ENCODE peak calls at places on chromosomes 6 and 20, in eight cellular contexts. One of them, this sample, is unnamed.

GRCh38 chr6:44179072-44179536 is 20.5 kb downstream of the CAPN11 start:
- DNase-seq in Right ventricle myocardium inferior: no peak
- DNase-seq in HCT116: no peak
- DNase-seq in fibroblast of pulmonary artery: no peak
- DNase-seq in left ventricle myocardium inferior: no peak
- DNase-seq in A172: no peak
- DNase-seq in left lung: no peak
- DNase-seq in upper lobe of right lung: no peak
- DNase-seq in this sample: no peak

GRCh38 chr6:35503534-35503933 is 6.7 kb upstream of the TEAD3 start:
- DNase-seq in Right ventricle myocardium inferior: no peak
- DNase-seq in HCT116: no peak
- DNase-seq in fibroblast of pulmonary artery: no peak
- DNase-seq in left ventricle myocardium inferior: no peak
- DNase-seq in A172: no peak
- DNase-seq in left lung: no peak
- DNase-seq in upper lobe of right lung: no peak
- DNase-seq in this sample: no peak

GRCh38 chr6:68575765-68576439 is 59.2 kb upstream of the ADGRB3 start:
- DNase-seq in Right ventricle myocardium inferior: no peak
- DNase-seq in HCT116: no peak
- DNase-seq in fibroblast of pulmonary artery: peak; percentile 0
- DNase-seq in left ventricle myocardium inferior: no peak
- DNase-seq in A172: peak; percentile 11
- DNase-seq in left lung: peak; percentile 29
- DNase-seq in upper lobe of right lung: peak; percentile 59
- DNase-seq in this sample: no peak

GRCh38 chr6:90496191-90496590 is 90.7 kb downstream of the MAP3K7 start:
- DNase-seq in Right ventricle myocardium inferior: no peak
- DNase-seq in HCT116: no peak
- DNase-seq in fibroblast of pulmonary artery: no peak
- DNase-seq in left ventricle myocardium inferior: no peak
- DNase-seq in A172: no peak
- DNase-seq in left lung: no peak
- DNase-seq in upper lobe of right lung: no peak
- DNase-seq in this sample: no peak

GRCh38 chr6:27332692-27333641 is 20.9 kb upstream of the POM121L2 start:
- DNase-seq in Right ventricle myocardium inferior: no peak
- DNase-seq in HCT116: peak; percentile 76
- DNase-seq in fibroblast of pulmonary artery: peak; percentile 57
- DNase-seq in left ventricle myocardium inferior: no peak
- DNase-seq in A172: peak; percentile 84
- DNase-seq in left lung: no peak
- DNase-seq in upper lobe of right lung: no peak
- DNase-seq in this sample: peak; percentile 33

GRCh38 chr6:43830775-43831174 is 60.8 kb downstream of the VEGFA start:
- DNase-seq in Right ventricle myocardium inferior: no peak
- DNase-seq in HCT116: no peak
- DNase-seq in fibroblast of pulmonary artery: no peak
- DNase-seq in left ventricle myocardium inferior: no peak
- DNase-seq in A172: no peak
- DNase-seq in left lung: no peak
- DNase-seq in upper lobe of right lung: no peak
- DNase-seq in this sample: no peak

GRCh38 chr6:44715925-44716324 is 328.4 kb downstream of the CDC5L start:
- DNase-seq in Right ventricle myocardium inferior: no peak
- DNase-seq in HCT116: no peak
- DNase-seq in fibroblast of pulmonary artery: no peak
- DNase-seq in left ventricle myocardium inferior: no peak
- DNase-seq in A172: no peak
- DNase-seq in left lung: no peak
- DNase-seq in upper lobe of right lung: no peak
- DNase-seq in this sample: no peak

GRCh38 chr6:111642463-111643158 is 36.9 kb upstream of the TRAF3IP2 start:
- DNase-seq in Right ventricle myocardium inferior: no peak
- DNase-seq in HCT116: peak; percentile 70
- DNase-seq in fibroblast of pulmonary artery: peak; percentile 84
- DNase-seq in left ventricle myocardium inferior: peak; percentile 65
- DNase-seq in A172: peak; percentile 60
- DNase-seq in left lung: peak; percentile 61
- DNase-seq in upper lobe of right lung: peak; percentile 75
- DNase-seq in this sample: no peak

GRCh38 chr6:4280721-4281120 is 145.3 kb upstream of the ECI2 start:
- DNase-seq in Right ventricle myocardium inferior: no peak
- DNase-seq in HCT116: no peak
- DNase-seq in fibroblast of pulmonary artery: peak; percentile 84
- DNase-seq in left ventricle myocardium inferior: no peak
- DNase-seq in A172: peak; percentile 93
- DNase-seq in left lung: no peak
- DNase-seq in upper lobe of right lung: no peak
- DNase-seq in this sample: peak; percentile 84

GRCh38 chr20:11168026-11168425 is 494.2 kb upstream of the JAG1 start:
- DNase-seq in Right ventricle myocardium inferior: no peak
- DNase-seq in HCT116: no peak
- DNase-seq in fibroblast of pulmonary artery: peak; percentile 35
- DNase-seq in left ventricle myocardium inferior: no peak
- DNase-seq in A172: peak; percentile 18
- DNase-seq in left lung: no peak
- DNase-seq in upper lobe of right lung: no peak
- DNase-seq in this sample: no peak

GRCh38 chr6:166677941-166678340 is 50.9 kb upstream of the RPS6KA2 start:
- DNase-seq in Right ventricle myocardium inferior: no peak
- DNase-seq in HCT116: no peak
- DNase-seq in fibroblast of pulmonary artery: no peak
- DNase-seq in left ventricle myocardium inferior: no peak
- DNase-seq in A172: no peak
- DNase-seq in left lung: no peak
- DNase-seq in upper lobe of right lung: no peak
- DNase-seq in this sample: no peak

GRCh38 chr20:24132246-24132645 is 143.7 kb upstream of the GGTLC1 start:
- DNase-seq in Right ventricle myocardium inferior: no peak
- DNase-seq in HCT116: no peak
- DNase-seq in fibroblast of pulmonary artery: no peak
- DNase-seq in left ventricle myocardium inferior: no peak
- DNase-seq in A172: no peak
- DNase-seq in left lung: no peak
- DNase-seq in upper lobe of right lung: no peak
- DNase-seq in this sample: no peak

GRCh38 chr20:44411020-44411756 is 55.7 kb downstream of the HNF4A start:
- DNase-seq in Right ventricle myocardium inferior: no peak
- DNase-seq in HCT116: no peak
- DNase-seq in fibroblast of pulmonary artery: no peak
- DNase-seq in left ventricle myocardium inferior: no peak
- DNase-seq in A172: no peak
- DNase-seq in left lung: no peak
- DNase-seq in upper lobe of right lung: no peak
- DNase-seq in this sample: no peak

GRCh38 chr6:41080623-41081022 is 7.8 kb downstream of the NFYA start:
- DNase-seq in Right ventricle myocardium inferior: no peak
- DNase-seq in HCT116: no peak
- DNase-seq in fibroblast of pulmonary artery: no peak
- DNase-seq in left ventricle myocardium inferior: no peak
- DNase-seq in A172: no peak
- DNase-seq in left lung: no peak
- DNase-seq in upper lobe of right lung: no peak
- DNase-seq in this sample: no peak

GRCh38 chr6:170113141-170113540 is 177.7 kb downstream of the DLL1 start:
- DNase-seq in Right ventricle myocardium inferior: no peak
- DNase-seq in HCT116: no peak
- DNase-seq in fibroblast of pulmonary artery: no peak
- DNase-seq in left ventricle myocardium inferior: no peak
- DNase-seq in A172: no peak
- DNase-seq in left lung: no peak
- DNase-seq in upper lobe of right lung: peak; percentile 1
- DNase-seq in this sample: no peak

GRCh38 chr6:126773122-126773805 is 345.2 kb upstream of the RSPO3 start:
- DNase-seq in Right ventricle myocardium inferior: peak; percentile 45
- DNase-seq in HCT116: no peak
- DNase-seq in fibroblast of pulmonary artery: peak; percentile 50
- DNase-seq in left ventricle myocardium inferior: no peak
- DNase-seq in A172: no peak
- DNase-seq in left lung: no peak
- DNase-seq in upper lobe of right lung: no peak
- DNase-seq in this sample: no peak

GRCh38 chr20:62156254-62156556 is 12.6 kb downstream of the SS18L1 start:
- DNase-seq in Right ventricle myocardium inferior: peak; percentile 59
- DNase-seq in HCT116: no peak
- DNase-seq in fibroblast of pulmonary artery: no peak
- DNase-seq in left ventricle myocardium inferior: no peak
- DNase-seq in A172: no peak
- DNase-seq in left lung: no peak
- DNase-seq in upper lobe of right lung: no peak
- DNase-seq in this sample: no peak

GRCh38 chr6:145895802-145896201 is 68.4 kb downstream of the SHPRH start:
- DNase-seq in Right ventricle myocardium inferior: no peak
- DNase-seq in HCT116: no peak
- DNase-seq in fibroblast of pulmonary artery: peak; percentile 40
- DNase-seq in left ventricle myocardium inferior: no peak
- DNase-seq in A172: no peak
- DNase-seq in left lung: no peak
- DNase-seq in upper lobe of right lung: no peak
- DNase-seq in this sample: no peak

GRCh38 chr20:34570859-34571306 is 12.4 kb downstream of the MAP1LC3A start:
- DNase-seq in Right ventricle myocardium inferior: no peak
- DNase-seq in HCT116: no peak
- DNase-seq in fibroblast of pulmonary artery: peak; percentile 91
- DNase-seq in left ventricle myocardium inferior: no peak
- DNase-seq in A172: peak; percentile 87
- DNase-seq in left lung: no peak
- DNase-seq in upper lobe of right lung: no peak
- DNase-seq in this sample: no peak

GRCh38 chr6:38345586-38345985 is 294.1 kb downstream of the BTBD9 start:
- DNase-seq in Right ventricle myocardium inferior: no peak
- DNase-seq in HCT116: no peak
- DNase-seq in fibroblast of pulmonary artery: no peak
- DNase-seq in left ventricle myocardium inferior: no peak
- DNase-seq in A172: no peak
- DNase-seq in left lung: no peak
- DNase-seq in upper lobe of right lung: no peak
- DNase-seq in this sample: no peak

GRCh38 chr20:5821627-5822215 is 71.5 kb downstream of the SHLD1 start:
- DNase-seq in Right ventricle myocardium inferior: no peak
- DNase-seq in HCT116: no peak
- DNase-seq in fibroblast of pulmonary artery: no peak
- DNase-seq in left ventricle myocardium inferior: no peak
- DNase-seq in A172: no peak
- DNase-seq in left lung: no peak
- DNase-seq in upper lobe of right lung: no peak
- DNase-seq in this sample: peak; percentile 33

GRCh38 chr6:129694036-129694435 is 15.9 kb downstream of the ARHGAP18 start:
- DNase-seq in Right ventricle myocardium inferior: no peak
- DNase-seq in HCT116: no peak
- DNase-seq in fibroblast of pulmonary artery: no peak
- DNase-seq in left ventricle myocardium inferior: no peak
- DNase-seq in A172: no peak
- DNase-seq in left lung: no peak
- DNase-seq in upper lobe of right lung: no peak
- DNase-seq in this sample: no peak

GRCh38 chr6:43383021-43383667 is 13.7 kb upstream of the ZNF318 start:
- DNase-seq in Right ventricle myocardium inferior: no peak
- DNase-seq in HCT116: no peak
- DNase-seq in fibroblast of pulmonary artery: peak; percentile 78
- DNase-seq in left ventricle myocardium inferior: no peak
- DNase-seq in A172: no peak
- DNase-seq in left lung: no peak
- DNase-seq in upper lobe of right lung: no peak
- DNase-seq in this sample: peak; percentile 23

GRCh38 chr6:50062051-50062450 is 12.3 kb upstream of the DEFB112 start:
- DNase-seq in Right ventricle myocardium inferior: no peak
- DNase-seq in HCT116: peak; percentile 2
- DNase-seq in fibroblast of pulmonary artery: no peak
- DNase-seq in left ventricle myocardium inferior: no peak
- DNase-seq in A172: peak; percentile 6
- DNase-seq in left lung: no peak
- DNase-seq in upper lobe of right lung: no peak
- DNase-seq in this sample: no peak

GRCh38 chr6:52598123-52598823 is 21.4 kb upstream of the TRAM2 start:
- DNase-seq in Right ventricle myocardium inferior: peak; percentile 79
- DNase-seq in HCT116: peak; percentile 69
- DNase-seq in fibroblast of pulmonary artery: peak; percentile 83
- DNase-seq in left ventricle myocardium inferior: peak; percentile 36
- DNase-seq in A172: peak; percentile 27
- DNase-seq in left lung: no peak
- DNase-seq in upper lobe of right lung: no peak
- DNase-seq in this sample: no peak

GRCh38 chr6:117542493-117542892 is 59.8 kb downstream of the GOPC start:
- DNase-seq in Right ventricle myocardium inferior: no peak
- DNase-seq in HCT116: no peak
- DNase-seq in fibroblast of pulmonary artery: no peak
- DNase-seq in left ventricle myocardium inferior: no peak
- DNase-seq in A172: no peak
- DNase-seq in left lung: no peak
- DNase-seq in upper lobe of right lung: no peak
- DNase-seq in this sample: no peak

GRCh38 chr6:166952567-166953464 is 3.5 kb downstream of the RNASET2 start:
- DNase-seq in Right ventricle myocardium inferior: no peak
- DNase-seq in HCT116: no peak
- DNase-seq in fibroblast of pulmonary artery: no peak
- DNase-seq in left ventricle myocardium inferior: no peak
- DNase-seq in A172: no peak
- DNase-seq in left lung: no peak
- DNase-seq in upper lobe of right lung: no peak
- DNase-seq in this sample: no peak

GRCh38 chr6:134517145-134517658 is 199.3 kb upstream of the SGK1 start:
- DNase-seq in Right ventricle myocardium inferior: peak; percentile 85
- DNase-seq in HCT116: no peak
- DNase-seq in fibroblast of pulmonary artery: peak; percentile 96
- DNase-seq in left ventricle myocardium inferior: peak; percentile 83
- DNase-seq in A172: peak; percentile 82
- DNase-seq in left lung: peak; percentile 87
- DNase-seq in upper lobe of right lung: peak; percentile 89
- DNase-seq in this sample: peak; percentile 41